ENCODE peak calls at places on chromosomes 6 and 20, in ten cellular contexts. Q is HepG2, F is heart left ventricle, E is uterus, V is prostate gland, O is tibial nerve, L is testis, C is ovary, B is HCT116, H is suprapubic skin. P is an unnamed sample.

GRCh38 chr20:23365390-23366165 is 3.6 kb downstream of the GZF1 start:
- DNase-seq in Q (no peak), F (peak), E (no peak), V (no peak), O (no peak), L (peak), C (no peak), B (no peak), H (no peak), P (no peak)

GRCh38 chr6:106534564-106534982 is 94.7 kb downstream of the RTN4IP1 start:
- DNase-seq in Q (no peak), F (no peak), E (no peak), V (no peak), O (no peak), L (no peak), C (no peak), B (no peak), H (no peak), P (no peak)

GRCh38 chr6:6317386-6317785 is 3.1 kb downstream of the F13A1 start:
- DNase-seq in Q (no peak), F (no peak), E (no peak), V (no peak), O (no peak), L (no peak), C (no peak), B (no peak), H (no peak), P (no peak)

GRCh38 chr6:44458551-44458950 is 71.0 kb downstream of the CDC5L start:
- DNase-seq in Q (no peak), F (no peak), E (no peak), V (no peak), O (no peak), L (no peak), C (no peak), B (no peak), H (no peak), P (no peak)

GRCh38 chr6:132063204-132063603 is 112.0 kb upstream of the CCN2 start:
- DNase-seq in Q (no peak), F (no peak), E (no peak), V (no peak), O (no peak), L (no peak), C (no peak), B (no peak), H (no peak), P (no peak)

GRCh38 chr6:24855389-24856245 is 56.9 kb upstream of the ARMH2 start:
- DNase-seq in Q (peak), F (peak), E (peak), V (peak), O (peak), L (peak), C (peak), B (peak), H (peak), P (peak)

GRCh38 chr6:136396908-136397307 is 107.3 kb upstream of the BCLAF1 start:
- DNase-seq in Q (no peak), F (no peak), E (no peak), V (no peak), O (no peak), L (no peak), C (no peak), B (no peak), H (no peak), P (no peak)

GRCh38 chr6:11111769-11112437 is 378 bp upstream of the ERVFRD-1 start:
- DNase-seq in Q (no peak), F (no peak), E (no peak), V (no peak), O (no peak), L (no peak), C (no peak), B (no peak), H (no peak), P (no peak)

GRCh38 chr6:34301408-34301807 is 52.6 kb upstream of the SMIM29 start:
- DNase-seq in Q (no peak), F (peak), E (peak), V (no peak), O (no peak), L (peak), C (peak), B (no peak), H (no peak), P (peak)

GRCh38 chr20:2756056-2756611 is 44.3 kb downstream of the CPXM1 start:
- DNase-seq in Q (peak), F (no peak), E (no peak), V (no peak), O (no peak), L (peak), C (no peak), B (peak), H (peak), P (no peak)

GRCh38 chr20:1949306-1949705 is 44.6 kb downstream of the PDYN start:
- DNase-seq in Q (no peak), F (no peak), E (no peak), V (no peak), O (no peak), L (no peak), C (no peak), B (no peak), H (peak), P (no peak)

GRCh38 chr6:116386581-116387299 is 16.0 kb downstream of the DSE start:
- DNase-seq in Q (no peak), F (no peak), E (no peak), V (no peak), O (no peak), L (no peak), C (no peak), B (peak), H (no peak), P (no peak)

GRCh38 chr20:37439223-37439933 is 81.7 kb upstream of the NNAT start:
- DNase-seq in Q (no peak), F (no peak), E (no peak), V (no peak), O (no peak), L (no peak), C (no peak), B (no peak), H (no peak), P (no peak)

GRCh38 chr20:1669304-1669703 is 11.7 kb upstream of the SIRPG start:
- DNase-seq in Q (no peak), F (peak), E (no peak), V (no peak), O (no peak), L (no peak), C (no peak), B (no peak), H (no peak), P (no peak)

GRCh38 chr6:50922579-50923525 is 104.2 kb downstream of the TFAP2B start:
- DNase-seq in Q (no peak), F (no peak), E (no peak), V (no peak), O (no peak), L (no peak), C (no peak), B (no peak), H (no peak), P (no peak)

GRCh38 chr6:31741815-31742214 is 2.0 kb downstream of the MSH5 start:
- DNase-seq in Q (no peak), F (no peak), E (no peak), V (no peak), O (no peak), L (no peak), C (no peak), B (no peak), H (no peak), P (no peak)

GRCh38 chr20:64063389-64064144 is 569 bp downstream of the TCEA2 start:
- DNase-seq in Q (no peak), F (no peak), E (no peak), V (no peak), O (no peak), L (peak), C (peak), B (no peak), H (no peak), P (no peak)

GRCh38 chr20:51121272-51121671 is 98.4 kb upstream of the KCNG1 start:
- DNase-seq in Q (no peak), F (no peak), E (peak), V (no peak), O (no peak), L (peak), C (peak), B (no peak), H (no peak), P (no peak)
- TF ChIP-seq POLR2A in Q (no peak), F (no peak), E (no peak), V (no peak), O (no peak), L (no peak), C (no peak), B (no peak), H (no peak), P (no peak)

DNA sequence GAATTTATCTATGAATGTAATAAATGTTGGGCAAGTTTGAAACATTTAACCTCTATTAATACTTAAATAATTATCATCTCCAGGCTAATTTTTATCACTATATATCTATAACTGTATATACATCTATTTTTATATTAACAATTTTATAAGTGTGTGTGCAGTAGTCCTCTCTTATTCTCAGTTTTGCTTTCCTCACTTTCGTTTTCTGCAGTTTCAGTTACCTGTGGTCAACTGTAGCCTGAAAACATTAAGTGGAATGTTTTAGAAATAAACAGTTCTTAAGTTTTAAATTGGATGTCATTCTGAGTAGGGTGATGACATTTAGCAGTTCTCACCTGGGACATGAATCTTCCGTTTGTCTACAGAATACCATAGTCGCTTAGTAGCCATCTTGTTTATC is 379.4 kb upstream of the MAN1A1 start:
- DNase-seq in Q (no peak), F (no peak), E (no peak), V (no peak), O (no peak), L (no peak), C (no peak), B (no peak), H (no peak), P (no peak)
- TF ChIP-seq CTCF in Q (no peak), F (no peak), E (no peak), V (no peak), O (no peak), L (no peak), C (no peak), B (no peak), H (no peak), P (no peak)

DNA sequence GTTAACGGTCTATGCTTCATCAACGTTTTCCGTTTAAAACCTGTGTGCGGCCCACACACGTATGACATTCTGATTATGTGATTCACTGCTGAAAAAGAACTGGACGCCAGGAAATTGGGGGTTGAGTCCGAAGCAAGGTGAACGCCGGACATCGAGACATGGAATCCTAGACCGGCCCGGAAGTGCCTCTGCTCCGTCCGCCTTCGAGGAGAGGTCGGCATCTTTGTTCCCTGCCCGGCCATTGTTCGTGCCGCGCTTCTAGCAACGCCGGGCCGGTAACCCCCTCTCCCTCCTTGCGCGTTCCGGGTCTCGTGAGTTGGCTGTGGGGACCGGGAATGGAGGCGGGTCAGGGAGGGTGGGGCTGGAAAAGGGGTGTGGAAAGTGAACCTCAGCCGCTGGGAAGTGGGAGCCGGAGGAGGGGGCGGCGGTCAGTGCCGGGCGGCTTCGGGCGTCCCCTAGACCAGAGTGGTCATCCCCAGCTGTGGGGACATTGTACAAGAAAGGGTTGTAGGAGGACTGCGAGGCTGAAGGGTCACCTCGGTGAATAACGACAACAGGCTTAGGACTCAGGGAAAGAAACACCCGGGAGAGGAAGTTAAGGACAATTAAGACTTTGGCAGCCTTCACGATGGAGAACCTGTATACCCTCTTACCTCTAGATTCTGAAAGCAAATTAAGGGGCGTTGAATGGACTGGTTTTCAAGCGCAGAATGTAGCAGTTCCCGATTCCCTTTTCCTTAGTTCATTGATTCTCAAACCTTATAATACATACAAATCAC is at the start of gene ZSCAN9:
- DNase-seq in Q (peak), F (peak), E (peak), V (peak), O (peak), L (peak), C (peak), B (peak), H (peak), P (peak)
- TF ChIP-seq POLR2A in Q (peak), F (no peak), E (no peak), V (no peak), O (no peak), L (no peak), C (peak), B (no peak), H (no peak), P (no peak)

DNA sequence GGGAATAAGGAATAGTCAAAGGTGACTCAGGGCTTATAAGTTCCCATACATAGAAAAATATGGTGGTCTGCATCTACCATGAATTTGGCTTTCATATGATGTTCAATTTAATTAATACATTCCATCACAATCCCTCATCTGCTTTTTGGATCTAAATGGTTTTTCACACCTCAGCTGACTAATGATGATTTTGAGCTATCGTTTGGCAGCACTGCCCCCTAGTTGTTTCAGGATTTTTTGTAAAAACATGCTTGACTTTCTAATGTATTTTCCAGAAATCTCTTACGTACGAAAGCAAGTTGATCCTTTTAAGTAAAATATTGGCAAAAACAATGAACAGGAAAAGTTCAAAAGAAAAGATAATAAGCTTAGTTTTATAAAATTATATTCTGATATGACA is 408.6 kb upstream of the ADGRB3 start:
- DNase-seq in Q (no peak), F (no peak), E (no peak), V (no peak), O (no peak), L (peak), C (no peak), B (no peak), H (no peak), P (no peak)
- TF ChIP-seq CTCF in Q (peak), F (peak), E (no peak), V (no peak), O (peak), L (no peak), C (no peak), B (no peak), H (no peak), P (no peak)

GRCh38 chr6:28378644-28379043 is 20.9 kb downstream of the ZSCAN12 start:
- DNase-seq in Q (no peak), F (no peak), E (no peak), V (no peak), O (no peak), L (no peak), C (no peak), B (no peak), H (no peak), P (no peak)

GRCh38 chr6:28380381-28380780 is 19.2 kb downstream of the ZSCAN12 start:
- DNase-seq in Q (peak), F (no peak), E (no peak), V (no peak), O (no peak), L (no peak), C (no peak), B (no peak), H (no peak), P (no peak)

GRCh38 chr6:28384143-28384533 is 15.4 kb downstream of the ZSCAN12 start:
- DNase-seq in Q (no peak), F (no peak), E (no peak), V (no peak), O (no peak), L (no peak), C (no peak), B (no peak), H (no peak), P (no peak)

GRCh38 chr6:28377879-28378278 is 21.7 kb downstream of the ZSCAN12 start:
- DNase-seq in Q (no peak), F (no peak), E (no peak), V (no peak), O (no peak), L (no peak), C (no peak), B (no peak), H (no peak), P (no peak)

DNA sequence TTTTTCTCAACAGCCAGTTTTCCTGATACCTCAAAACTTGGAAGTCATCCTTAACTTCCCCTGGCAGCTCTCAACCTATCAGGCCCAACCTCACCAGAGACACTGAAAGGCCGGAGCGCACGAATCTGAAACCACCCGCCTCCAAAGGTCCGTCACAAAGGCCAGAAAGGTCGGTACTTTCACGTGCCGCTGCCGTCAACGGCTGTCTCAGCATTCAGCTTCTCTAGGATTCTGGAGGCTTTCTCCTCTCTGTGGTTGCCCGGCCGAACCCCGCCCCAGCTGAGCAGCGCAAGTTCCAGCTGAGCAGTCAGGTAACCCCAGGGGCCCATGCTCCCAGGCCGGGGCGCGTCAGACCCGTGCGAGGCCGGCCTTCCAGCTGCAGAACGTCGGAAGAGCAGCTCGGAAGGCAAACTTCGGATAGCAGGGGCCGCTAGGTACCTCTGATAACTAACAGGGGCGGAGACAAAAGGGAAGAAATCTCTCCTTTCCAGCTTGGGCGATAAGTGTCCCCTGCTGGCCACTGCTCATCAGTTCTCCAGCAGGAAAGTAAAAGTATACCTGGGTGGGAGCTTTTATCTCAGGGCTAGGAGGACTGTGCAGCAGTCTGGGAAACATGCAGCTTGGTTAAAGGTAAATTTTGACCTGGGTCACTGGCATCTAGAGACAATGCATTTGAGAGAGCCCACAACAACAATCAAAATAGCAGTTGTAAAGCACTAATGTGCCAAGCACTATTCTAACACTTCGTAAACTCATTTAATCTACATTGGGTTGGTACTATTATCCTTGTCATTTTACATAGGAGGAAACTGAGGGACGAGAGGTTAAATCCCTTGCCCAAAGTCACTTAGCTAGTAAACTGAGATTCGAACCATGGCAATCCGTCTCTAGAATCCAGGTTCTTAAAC is 16.1 kb downstream of the ZSCAN12 start:
- DNase-seq in Q (peak), F (peak), E (peak), V (peak), O (peak), L (peak), C (peak), B (peak), H (peak), P (peak)
- TF ChIP-seq POLR2A in Q (peak), F (peak), E (peak), V (no peak), O (peak), L (no peak), C (no peak), B (peak), H (no peak), P (no peak)

DNA sequence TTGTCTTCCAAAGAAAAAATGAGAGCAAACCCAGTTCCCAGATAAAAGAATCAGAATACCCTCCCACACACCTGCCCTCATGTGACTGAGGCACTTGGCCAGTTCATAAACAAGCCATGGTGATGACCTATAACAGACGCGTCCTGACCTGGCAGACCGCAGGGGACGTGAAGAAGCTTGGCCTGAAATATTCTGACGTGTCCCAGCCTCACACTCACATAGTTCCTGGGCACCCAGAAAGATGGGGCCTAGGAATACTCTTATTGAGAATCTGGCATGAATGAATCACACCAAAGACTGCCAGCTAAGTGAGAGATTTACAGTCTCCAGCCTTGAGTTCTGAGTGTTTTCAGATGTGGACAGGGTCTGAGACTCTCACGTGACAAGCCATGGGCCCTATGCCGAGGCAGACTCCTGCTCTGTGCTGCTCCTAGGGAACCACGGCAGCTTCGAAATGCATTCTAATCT is 17.2 kb upstream of the MAP3K4 start:
- DNase-seq in Q (no peak), F (peak), E (peak), V (no peak), O (peak), L (peak), C (peak), B (no peak), H (peak), P (no peak)
- TF ChIP-seq CTCF in Q (no peak), F (no peak), E (no peak), V (no peak), O (no peak), L (no peak), C (no peak), B (no peak), H (no peak), P (no peak)

GRCh38 chr6:170088349-170088951 is 202.4 kb downstream of the DLL1 start:
- DNase-seq in Q (no peak), F (no peak), E (peak), V (no peak), O (no peak), L (peak), C (no peak), B (no peak), H (peak), P (no peak)

GRCh38 chr6:170085475-170086401 is 205.1 kb downstream of the DLL1 start:
- DNase-seq in Q (no peak), F (no peak), E (no peak), V (no peak), O (no peak), L (peak), C (no peak), B (no peak), H (peak), P (no peak)

GRCh38 chr6:170089937-170090335 is 200.9 kb downstream of the DLL1 start:
- DNase-seq in Q (no peak), F (no peak), E (peak), V (no peak), O (no peak), L (peak), C (no peak), B (no peak), H (peak), P (no peak)

GRCh38 chr6:170086639-170087420 is 204.0 kb downstream of the DLL1 start:
- DNase-seq in Q (no peak), F (no peak), E (peak), V (no peak), O (no peak), L (peak), C (no peak), B (no peak), H (peak), P (peak)

DNA sequence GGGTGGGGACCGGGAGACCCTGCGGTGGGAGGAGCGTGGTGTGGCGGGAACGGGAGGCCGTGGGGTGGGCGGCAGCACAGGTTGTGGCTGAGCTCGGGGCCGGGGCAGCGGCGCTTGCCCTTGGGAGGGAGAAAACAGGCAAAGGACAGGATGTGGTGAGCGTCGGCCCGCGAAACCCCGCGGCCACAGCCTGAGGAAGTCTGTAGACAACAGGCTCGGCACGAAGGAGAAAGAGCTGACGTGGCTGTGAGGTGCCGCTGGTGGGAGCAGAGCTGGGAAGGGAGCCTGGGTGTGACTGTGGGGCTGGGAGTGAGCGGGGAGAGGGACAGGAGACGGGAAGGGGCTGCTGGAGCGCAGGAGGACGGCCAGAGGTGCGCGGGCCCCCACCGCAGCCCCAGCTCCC is 202.9 kb downstream of the DLL1 start:
- DNase-seq in Q (no peak), F (no peak), E (peak), V (no peak), O (no peak), L (peak), C (no peak), B (no peak), H (peak), P (no peak)
- TF ChIP-seq POLR2A in Q (no peak), F (no peak), E (no peak), V (no peak), O (no peak), L (no peak), C (no peak), B (no peak), H (no peak), P (no peak)